ENCODE peak calls at places on chromosomes 5 and 9, in four cellular contexts. V is SK-N-SH, H is HepG2, T is HCT116. M is an unnamed sample. For H4K20me1, the result is how much of the 10 kb centered on the place peaks cover.

GRCh38 chr5:88144219-88145040 is 124.2 kb downstream of the TMEM161B start:
- DNase-seq in T (no peak), H (no peak), V (peak), M (peak)

GRCh38 chr9:107613314-107613713 is 123.7 kb upstream of the KLF4 start:
- DNase-seq in T (no peak), H (no peak), V (no peak), M (no peak)

GRCh38 chr5:158812381-158812780 is 287.3 kb downstream of the EBF1 start:
- DNase-seq in V (no peak), T (no peak), H (no peak), M (peak)

GRCh38 chr9:72485821-72486605 is 35.4 kb upstream of the TMC1 start:
- DNase-seq in H (no peak), V (no peak), T (no peak), M (no peak)

GRCh38 chr5:65861830-65862241 is 64.5 kb upstream of the ERBIN start:
- DNase-seq in V (no peak), T (peak), H (no peak), M (no peak)

GRCh38 chr9:114002986-114003740 is 74.9 kb downstream of the AMBP start:
- DNase-seq in T (no peak), V (no peak), H (no peak), M (no peak)

GRCh38 chr9:6973089-6973488 is 215.3 kb downstream of the KDM4C start:
- DNase-seq in T (no peak), V (no peak), H (no peak), M (no peak)

GRCh38 chr5:96788112-96788749 is 19.5 kb downstream of the ERAP1 start:
- DNase-seq in V (no peak), H (no peak), T (no peak), M (no peak)

GRCh38 chr5:54616031-54616430 is 98.5 kb downstream of the SNX18 start:
- DNase-seq in H (peak), T (no peak), V (no peak), M (no peak)

GRCh38 chr9:102832814-102833213 is 162.3 kb upstream of the CYLC2 start:
- DNase-seq in H (no peak), V (no peak), T (no peak), M (no peak)

GRCh38 chr9:22452415-22453010 is 5.9 kb downstream of the DMRTA1 start:
- DNase-seq in H (peak), T (peak), V (no peak), M (peak)

GRCh38 chr9:71676460-71676859 is 91.9 kb downstream of the CEMIP2 start:
- DNase-seq in T (no peak), V (no peak), H (no peak), M (no peak)

GRCh38 chr5:32326216-32326772 is 13.6 kb upstream of the MTMR12 start:
- DNase-seq in V (no peak), T (peak), H (no peak), M (no peak)

GRCh38 chr9:3509926-3510325 is 15.9 kb downstream of the RFX3 start:
- DNase-seq in H (no peak), T (no peak), V (no peak), M (no peak)

GRCh38 chr5:123429221-123429954 is 6.2 kb upstream of the CEP120 start:
- DNase-seq in H (no peak), V (no peak), T (no peak), M (no peak)

GRCh38 chr5:167702014-167702413 is 589.4 kb upstream of the WWC1 start:
- DNase-seq in H (no peak), V (peak), T (no peak), M (no peak)

GRCh38 chr5:58378613-58379385 is 81.1 kb downstream of the PLK2 start:
- DNase-seq in H (no peak), T (no peak), V (no peak), M (no peak)

GRCh38 chr5:16600397-16600796 is 16.4 kb downstream of the RETREG1 start:
- DNase-seq in V (peak), T (no peak), H (no peak), M (no peak)

GRCh38 chr5:141186897-141187512 is at the start of gene PCDHB9:
- DNase-seq in T (peak), H (peak), V (peak), M (peak)

GRCh38 chr5:55070969-55071368 is 31.5 kb upstream of the GZMA start:
- DNase-seq in V (no peak), H (no peak), T (no peak), M (no peak)

GRCh38 chr5:136014049-136014516 is 14.7 kb upstream of the TGFBI start:
- DNase-seq in T (no peak), H (no peak), V (no peak), M (no peak)

GRCh38 chr9:35072461-35073275 is at the start of gene VCP:
- DNase-seq in V (peak), H (peak), T (peak), M (peak)

GRCh38 chr5:95959964-95960801 is 1.5 kb downstream of the ELL2 start:
- DNase-seq in H (no peak), T (no peak), V (peak), M (no peak)

GRCh38 chr5:65161655-65162054 is 320.1 kb downstream of the ADAMTS6 start:
- DNase-seq in H (no peak), T (no peak), V (no peak), M (no peak)

GRCh38 chr9:7273575-7273974 is 515.8 kb downstream of the KDM4C start:
- DNase-seq in T (no peak), H (no peak), V (no peak), M (peak)

GRCh38 chr5:177302354-177303110 is 987 bp downstream of the RAB24 start:
- DNase-seq in T (no peak), V (peak), H (no peak), M (peak)

GRCh38 chr9:1005043-1005667 is 28.7 kb downstream of the DMRT3 start:
- DNase-seq in T (peak), H (peak), V (peak), M (peak)

GRCh38 chr9:113748135-113748534 is 128.0 kb upstream of the ZNF618 start:
- DNase-seq in T (no peak), H (no peak), V (no peak), M (no peak)

GRCh38 chr9:137044502-137045177 is 1.3 kb downstream of the NPDC1 start:
- DNase-seq in V (peak), T (no peak), H (no peak), M (no peak)

GRCh38 chr9:100911273-100911672 is 117.3 kb upstream of the PLPPR1 start:
- DNase-seq in T (no peak), V (no peak), H (no peak), M (peak)

GRCh38 chr5:151052834-151053233 is 28.0 kb downstream of the TNIP1 start:
- DNase-seq in T (no peak), V (no peak), H (no peak), M (no peak)
- H4K20me1 ChIP-seq in T (under half), V (under half), H (under half), M (under half)

DNA sequence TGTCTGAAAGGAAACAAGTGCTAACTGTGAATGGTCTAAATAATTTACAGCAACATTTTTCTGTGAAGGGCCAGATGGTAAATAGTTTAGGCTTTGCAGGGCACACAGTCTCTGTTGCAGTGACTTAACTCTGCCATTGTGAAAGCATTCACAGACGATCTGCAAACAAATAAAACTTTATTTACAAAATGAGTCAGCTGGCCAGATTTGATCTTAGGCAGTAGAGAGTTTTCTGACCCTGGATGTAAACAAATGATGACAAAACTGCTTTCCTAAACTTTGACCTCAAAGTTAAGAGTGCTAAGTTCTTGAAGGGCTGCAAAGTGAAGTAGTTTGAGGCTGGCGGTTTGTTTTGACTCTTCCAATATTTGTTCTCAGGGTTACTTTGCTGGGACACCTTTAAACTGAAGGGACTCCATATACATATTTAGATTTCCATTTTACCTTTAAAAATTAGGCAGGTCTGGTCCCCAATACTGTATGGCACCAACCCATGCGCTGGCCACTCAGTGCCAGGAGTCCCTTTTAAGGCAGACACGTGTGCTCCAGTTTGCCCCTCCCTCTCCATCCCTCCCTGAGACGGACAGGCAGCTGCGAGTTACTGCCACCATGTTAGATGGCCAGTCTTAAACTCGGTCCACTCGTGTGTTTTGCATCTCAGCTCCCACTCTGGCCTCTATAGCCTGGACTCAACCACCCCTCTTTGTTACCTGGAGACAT is 4.0 kb upstream of the ADAMTS16 start:
- DNase-seq in H (peak), V (no peak), T (no peak), M (no peak)
- TF ChIP-seq REST in H (no peak), V (no peak), T (no peak), M (no peak)

DNA sequence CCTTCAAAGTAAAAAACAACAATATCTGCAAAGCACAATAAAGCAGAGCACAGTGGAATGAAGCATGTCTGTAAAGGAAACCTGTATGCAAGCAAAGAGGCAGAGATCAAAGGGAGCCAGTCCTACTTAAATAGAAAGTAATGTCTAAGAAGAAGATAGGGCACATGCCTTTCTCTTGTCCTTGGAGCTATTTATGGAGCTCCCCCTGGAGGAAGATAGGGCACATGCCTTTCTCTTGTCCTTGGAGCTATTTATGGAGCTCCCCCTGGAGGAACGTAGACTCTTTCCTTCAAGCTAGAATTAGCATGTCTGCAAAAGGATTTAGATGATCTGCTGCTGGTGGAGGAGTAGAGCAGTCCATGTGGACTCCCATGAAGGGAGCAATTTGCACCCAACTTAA is 168.1 kb upstream of the RASEF start:
- DNase-seq in V (no peak), H (peak), T (peak), M (peak)
- H3K27ac ChIP-seq in V (no peak), H (no peak), T (no peak), M (no peak)

GRCh38 chr5:164578401-164578800 is 1073.0 kb downstream of the MAT2B start:
- DNase-seq in T (no peak), V (no peak), H (no peak), M (no peak)

GRCh38 chr5:164578911-164579310 is 1073.5 kb downstream of the MAT2B start:
- DNase-seq in H (no peak), V (peak), T (no peak), M (no peak)

DNA sequence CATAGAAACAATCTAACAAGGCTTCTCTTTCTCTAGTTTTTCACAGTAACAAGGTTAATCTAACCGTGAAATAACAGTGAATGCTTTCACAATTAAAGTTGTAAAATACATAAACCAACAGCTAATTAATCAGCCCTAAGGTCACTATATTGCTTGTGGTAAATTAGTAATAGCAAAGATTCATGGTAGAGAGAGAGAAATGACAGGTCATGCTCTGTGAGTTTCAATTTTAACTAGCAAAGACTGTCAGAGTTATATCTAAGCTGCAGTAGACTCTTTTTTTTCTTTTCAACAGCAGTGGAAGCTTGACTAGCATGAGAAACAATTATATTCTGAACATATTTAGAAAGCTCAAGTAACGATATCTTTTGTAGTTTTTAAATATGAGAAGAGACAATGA is 1068.0 kb downstream of the MAT2B start:
- DNase-seq in T (no peak), V (no peak), H (no peak), M (no peak)
- H4K20me1 ChIP-seq in T (under half), V (under half), H (under half), M (under half)

GRCh38 chr5:41638685-41639084 is 128.3 kb upstream of the PLCXD3 start:
- DNase-seq in T (no peak), H (peak), V (no peak), M (no peak)
- TF ChIP-seq REST in T (no peak), H (peak), V (no peak), M (no peak)

GRCh38 chr5:66958984-66959641 is 237.5 kb downstream of the CD180 start:
- DNase-seq in T (no peak), H (no peak), V (no peak), M (peak)
- H3K27ac ChIP-seq in T (no peak), H (no peak), V (peak), M (no peak)

DNA sequence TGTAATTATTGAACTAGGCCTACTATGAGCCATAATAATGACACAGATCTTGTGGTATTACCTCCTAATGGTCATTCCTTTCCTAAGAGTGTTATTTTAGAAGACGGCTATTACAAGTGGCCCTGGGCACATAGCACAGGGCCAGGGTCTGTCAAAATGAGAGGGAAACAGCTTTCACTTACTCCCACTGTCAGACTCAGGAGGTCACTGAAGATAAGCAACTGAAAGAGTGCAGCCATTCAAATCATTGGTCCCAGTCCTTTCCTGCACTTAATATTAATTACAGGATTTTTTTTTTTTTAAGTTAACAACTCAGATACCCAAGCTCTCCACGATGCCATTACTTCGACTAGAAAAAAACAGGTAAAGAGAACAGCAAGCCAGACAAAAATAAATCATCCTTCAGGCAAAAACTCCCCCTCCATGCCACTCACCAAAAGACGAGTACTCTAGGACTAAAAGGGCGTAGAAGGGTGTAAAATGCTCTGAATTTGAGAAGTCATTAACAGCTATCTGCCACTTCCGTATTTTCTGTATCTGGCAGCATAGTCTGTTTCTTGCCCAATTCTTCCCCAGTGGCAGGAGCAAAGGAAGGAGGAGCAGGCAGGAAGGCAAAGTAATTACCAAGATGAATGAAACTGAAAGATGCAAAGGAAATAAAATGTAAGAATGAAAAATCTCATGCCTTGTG is 87.4 kb downstream of the ZNF608 start:
- DNase-seq in T (no peak), V (no peak), H (no peak), M (no peak)
- H4K20me1 ChIP-seq in T (under half), V (under half), H (under half), M (under half)

M was measured in GM23338.